ENCODE peak calls at places on chromosomes 2 and 18, in eight cellular contexts. J, G, U, O, N, S, K and P are unnamed samples.

GRCh38 chr2:73266061-73266891 is 18.0 kb downstream of the FBXO41 start:
- DNase-seq in G (no peak), S (no peak), U (no peak), J (no peak), N (peak), K (no peak), O (no peak), P (peak)

GRCh38 chr2:12448846-12449480 is 267.8 kb upstream of the TRIB2 start:
- DNase-seq in S (peak), J (no peak), N (no peak), O (peak), K (peak), G (no peak), U (no peak), P (no peak)

GRCh38 chr2:174138161-174138560 is 110.2 kb downstream of the OLA1 start:
- DNase-seq in J (no peak), U (no peak), G (peak), O (no peak), N (peak), K (no peak), S (no peak), P (peak)

GRCh38 chr2:79120194-79120713 is at the start of gene REG1A:
- DNase-seq in N (no peak), G (no peak), S (no peak), K (no peak), O (no peak), J (no peak), U (no peak), P (no peak)

GRCh38 chr2:86037141-86037794 is 68.4 kb downstream of the POLR1A start:
- DNase-seq in U (peak), J (no peak), N (no peak), K (peak), O (peak), S (peak), G (peak), P (peak)

GRCh38 chr2:180520206-180520605 is 460.2 kb upstream of the UBE2E3 start:
- DNase-seq in N (no peak), K (no peak), O (peak), U (no peak), S (peak), G (peak), J (no peak), P (no peak)

GRCh38 chr2:20444113-20444992 is 2.5 kb upstream of the RHOB start:
- DNase-seq in N (peak), S (peak), O (no peak), J (no peak), K (no peak), U (peak), G (peak), P (peak)

GRCh38 chr2:42835577-42836371 is 43.4 kb upstream of the HAAO start:
- DNase-seq in K (peak), G (peak), N (no peak), U (no peak), J (no peak), S (peak), O (peak), P (peak)

GRCh38 chr2:14774569-14774968 is 142.1 kb downstream of the LRATD1 start:
- DNase-seq in K (no peak), J (no peak), G (no peak), O (no peak), S (no peak), U (no peak), N (no peak), P (no peak)

GRCh38 chr18:32470136-32470712 is 458 bp downstream of the GAREM1 start:
- DNase-seq in J (peak), K (peak), O (no peak), U (peak), G (peak), N (no peak), S (peak), P (peak)

GRCh38 chr2:176827269-176827668 is 385.3 kb upstream of the HNRNPA3 start:
- DNase-seq in O (no peak), S (no peak), U (no peak), N (no peak), G (no peak), J (no peak), K (no peak), P (no peak)

GRCh38 chr18:78721986-78722385 is 257.6 kb upstream of the SALL3 start:
- DNase-seq in N (peak), U (no peak), K (no peak), S (no peak), O (no peak), J (no peak), G (no peak), P (no peak)

GRCh38 chr18:22691988-22692710 is 241.0 kb upstream of the RBBP8 start:
- DNase-seq in G (no peak), S (peak), O (peak), K (peak), U (no peak), J (no peak), N (no peak), P (peak)

GRCh38 chr18:34957864-34958259 is 83.4 kb upstream of the MAPRE2 start:
- DNase-seq in K (no peak), S (no peak), G (no peak), J (no peak), O (no peak), N (no peak), U (no peak), P (no peak)

GRCh38 chr2:45845058-45845457 is 193.6 kb downstream of the PRKCE start:
- DNase-seq in U (no peak), O (no peak), K (no peak), S (no peak), N (no peak), J (no peak), G (no peak), P (peak)

GRCh38 chr2:385061-385460 is 97.2 kb upstream of the ALKAL2 start:
- DNase-seq in K (no peak), S (no peak), G (no peak), N (no peak), J (no peak), U (no peak), O (no peak), P (no peak)

GRCh38 chr2:62198237-62198633 is 2.3 kb downstream of the B3GNT2 start:
- DNase-seq in N (no peak), S (no peak), J (no peak), U (no peak), G (no peak), O (no peak), K (no peak), P (no peak)

GRCh38 chr2:217062774-217063173 is 202.9 kb upstream of the TNP1 start:
- DNase-seq in J (no peak), U (no peak), N (no peak), K (no peak), S (no peak), G (no peak), O (no peak), P (no peak)

GRCh38 chr2:230890696-230891095 is 26.0 kb downstream of the ITM2C start:
- DNase-seq in J (no peak), O (no peak), N (no peak), U (no peak), G (no peak), K (no peak), S (no peak), P (no peak)

GRCh38 chr2:17301437-17301836 is 216.8 kb downstream of the RAD51AP2 start:
- DNase-seq in G (no peak), J (no peak), N (peak), U (no peak), O (no peak), K (no peak), S (no peak), P (no peak)

GRCh38 chr2:10235099-10235908 is 67.4 kb upstream of the HPCAL1 start:
- DNase-seq in G (no peak), U (no peak), N (no peak), O (no peak), J (no peak), K (no peak), S (peak), P (no peak)

GRCh38 chr18:43587538-43588153 is 310.4 kb upstream of the SYT4 start:
- DNase-seq in O (peak), N (peak), K (peak), U (no peak), J (peak), G (peak), S (peak), P (peak)

GRCh38 chr18:59143441-59143840 is 3.8 kb downstream of the SEC11C start:
- DNase-seq in S (peak), G (no peak), U (no peak), K (no peak), N (no peak), O (no peak), J (no peak), P (peak)

GRCh38 chr18:75390854-75391253 is 36.6 kb downstream of the SMIM21 start:
- DNase-seq in O (no peak), K (no peak), N (no peak), J (no peak), U (no peak), S (no peak), G (no peak), P (no peak)

GRCh38 chr18:63953811-63954210 is 4.7 kb downstream of the HMSD start:
- DNase-seq in K (no peak), S (peak), O (no peak), N (no peak), G (no peak), J (no peak), U (no peak), P (no peak)

GRCh38 chr18:76805221-76805620 is 17.1 kb upstream of the ZNF236 start:
- DNase-seq in O (peak), K (peak), N (peak), U (no peak), S (peak), G (peak), J (no peak), P (no peak)

GRCh38 chr2:25366629-25367028 is 24.9 kb upstream of the DNMT3A start:
- DNase-seq in U (no peak), S (no peak), O (no peak), K (no peak), J (no peak), G (no peak), N (no peak), P (no peak)

DNA sequence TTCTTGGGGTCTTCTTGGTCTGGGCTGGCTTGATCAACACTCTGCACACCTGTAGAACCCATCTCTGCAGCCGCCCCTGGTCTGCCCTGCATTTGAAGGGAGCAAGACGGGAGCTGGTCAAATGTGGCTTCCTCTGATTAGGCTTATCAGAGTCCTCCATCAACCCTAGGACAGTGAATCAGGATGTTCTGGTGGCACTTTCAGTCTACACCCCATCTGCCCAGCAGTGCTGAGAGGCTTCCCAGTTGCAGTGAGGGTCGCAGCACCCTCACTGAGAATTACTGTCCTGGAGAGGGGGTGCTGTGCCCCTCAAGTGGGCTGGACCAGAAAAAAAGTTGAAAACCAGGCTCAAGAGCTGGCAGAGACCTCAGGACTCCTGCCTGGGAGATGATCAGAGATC is 152.9 kb downstream of the DYSF start:
- DNase-seq in O (no peak), G (no peak), S (no peak), N (no peak), U (no peak), K (no peak), J (no peak), P (no peak)
- H3K4me3 ChIP-seq in O (no peak), G (no peak), S (no peak), N (no peak), U (no peak), K (no peak), J (no peak), P (no peak)

DNA sequence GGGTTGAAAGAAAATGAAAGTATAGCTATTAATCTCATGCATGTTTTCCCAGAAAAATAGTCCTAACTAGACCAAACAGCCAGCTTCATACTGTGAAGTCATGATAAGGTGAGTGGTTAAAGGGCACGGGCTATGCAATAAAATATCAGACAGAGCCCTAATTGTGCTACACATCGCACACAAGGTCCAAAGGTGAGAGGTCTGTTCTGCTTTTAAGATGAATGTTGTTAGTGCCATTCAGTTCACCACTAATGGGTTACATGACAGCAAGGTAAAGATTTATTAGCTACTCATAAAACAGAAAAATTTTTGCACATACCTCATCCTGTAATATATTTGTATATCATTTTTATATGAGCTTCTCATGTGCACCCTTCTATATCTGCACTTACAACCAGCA is 105.0 kb upstream of the STK17B start:
- DNase-seq in K (no peak), J (no peak), U (no peak), O (no peak), N (no peak), G (no peak), S (no peak), P (no peak)
- H3K4me3 ChIP-seq in K (no peak), J (no peak), U (no peak), O (no peak), N (no peak), G (no peak), S (no peak), P (no peak)

GRCh38 chr2:161555826-161556225 is 68.4 kb upstream of the SLC4A10 start:
- DNase-seq in U (no peak), N (no peak), K (no peak), S (no peak), O (peak), J (no peak), G (no peak), P (no peak)

GRCh38 chr2:161546635-161547034 is 77.6 kb upstream of the SLC4A10 start:
- DNase-seq in U (no peak), K (no peak), S (no peak), J (no peak), O (no peak), N (no peak), G (no peak), P (no peak)

GRCh38 chr2:161547130-161547529 is 77.1 kb upstream of the SLC4A10 start:
- DNase-seq in G (no peak), U (no peak), K (no peak), O (no peak), N (no peak), S (no peak), J (no peak), P (no peak)

GRCh38 chr2:161556440-161556839 is 67.8 kb upstream of the SLC4A10 start:
- DNase-seq in S (no peak), G (no peak), O (peak), K (no peak), J (no peak), N (no peak), U (no peak), P (peak)

DNA sequence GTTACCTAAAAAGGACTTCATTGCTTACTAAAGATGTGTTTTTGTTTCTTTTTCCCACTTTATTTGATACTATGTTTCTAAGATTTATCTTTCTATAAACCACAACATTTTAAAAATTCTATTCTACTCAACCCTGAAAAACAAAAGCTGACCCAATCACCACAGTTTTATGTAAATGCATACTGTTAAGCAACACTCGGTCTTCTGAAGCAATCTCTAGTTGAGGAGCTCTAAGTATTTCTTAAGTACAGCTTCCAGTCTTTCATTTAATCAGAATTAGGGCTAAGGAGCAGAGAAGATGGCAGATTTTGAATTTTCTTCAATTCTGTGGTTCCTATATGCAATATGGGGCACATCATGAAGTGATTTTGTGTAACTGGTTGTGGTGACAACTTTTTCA is 72.2 kb upstream of the SLC4A10 start:
- DNase-seq in J (no peak), U (no peak), N (no peak), K (no peak), G (no peak), O (no peak), S (peak), P (peak)
- H3K4me3 ChIP-seq in J (no peak), U (no peak), N (no peak), K (no peak), G (no peak), O (no peak), S (no peak), P (no peak)

GRCh38 chr2:197307236-197307932 is 3.2 kb downstream of the ANKRD44 start:
- DNase-seq in K (no peak), U (no peak), N (no peak), J (no peak), O (no peak), S (no peak), G (no peak), P (no peak)

GRCh38 chr2:197307933-197308521 is 2.6 kb downstream of the ANKRD44 start:
- DNase-seq in G (no peak), N (no peak), O (no peak), S (no peak), J (no peak), U (no peak), K (no peak), P (no peak)

GRCh38 chr2:197306691-197307030 is 3.9 kb downstream of the ANKRD44 start:
- DNase-seq in S (peak), J (no peak), G (no peak), U (peak), K (no peak), N (no peak), O (peak), P (no peak)

GRCh38 chr2:197306024-197306690 is 4.4 kb downstream of the ANKRD44 start:
- DNase-seq in G (no peak), K (no peak), N (no peak), S (no peak), O (no peak), U (no peak), J (no peak), P (no peak)

DNA sequence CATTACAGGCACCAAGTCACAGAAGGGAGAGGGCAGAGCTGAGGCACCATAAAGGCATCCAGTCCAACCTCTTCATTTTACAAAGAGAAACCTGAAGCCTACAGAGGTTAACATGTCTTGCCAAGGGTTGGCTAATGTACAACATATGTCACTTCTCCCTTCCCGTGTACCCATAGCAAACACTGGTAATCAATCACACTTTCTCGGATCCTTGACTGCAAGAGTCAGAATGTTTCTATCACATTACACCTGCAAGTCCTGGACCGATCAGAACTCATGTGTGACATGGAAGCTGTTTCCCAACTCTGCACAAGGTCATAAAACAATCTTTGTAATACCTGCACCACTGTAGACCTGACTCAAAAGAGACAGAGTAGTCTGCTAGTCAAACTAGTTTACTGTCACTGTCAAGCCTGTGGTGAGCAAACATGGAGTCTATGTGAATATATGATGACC is 6.0 kb downstream of the ANKRD44 start:
- DNase-seq in J (no peak), O (no peak), G (no peak), N (no peak), K (no peak), U (no peak), S (no peak), P (no peak)
- H3K4me3 ChIP-seq in J (no peak), O (no peak), G (no peak), N (no peak), K (no peak), U (no peak), S (no peak), P (no peak)

GRCh38 chr2:75865702-75866101 is 155.0 kb upstream of the GCFC2 start:
- DNase-seq in J (no peak), S (no peak), K (no peak), N (no peak), O (no peak), U (no peak), G (no peak), P (no peak)

GRCh38 chr2:75870654-75871137 is 160.0 kb upstream of the GCFC2 start:
- DNase-seq in S (no peak), N (peak), O (no peak), K (no peak), G (no peak), U (no peak), J (no peak), P (no peak)

GRCh38 chr2:75865083-75865482 is 154.4 kb upstream of the GCFC2 start:
- DNase-seq in N (no peak), O (no peak), S (no peak), J (no peak), G (no peak), K (no peak), U (no peak), P (no peak)

DNA sequence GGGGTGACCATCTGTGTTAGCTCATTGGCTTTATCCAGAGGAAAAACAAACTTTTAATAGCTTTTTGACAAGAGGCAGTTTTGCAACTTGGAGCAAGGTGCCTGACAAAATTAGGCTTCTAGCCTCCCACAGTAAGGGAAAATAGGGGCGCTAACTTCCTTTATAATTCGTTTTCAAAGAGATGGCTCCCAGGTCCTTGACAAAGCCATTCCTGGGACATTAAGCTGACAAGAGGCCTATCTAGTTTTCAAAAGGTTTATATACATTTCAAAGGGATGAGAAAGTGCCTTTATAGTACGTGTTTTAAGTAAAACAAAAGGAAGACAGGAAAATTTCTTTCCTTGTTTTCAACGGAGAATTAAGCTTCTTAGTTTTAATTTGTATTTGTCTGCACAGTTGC is 159.4 kb upstream of the GCFC2 start:
- DNase-seq in N (peak), O (no peak), J (no peak), K (no peak), S (no peak), U (no peak), G (no peak), P (no peak)
- H3K4me3 ChIP-seq in N (no peak), O (no peak), J (no peak), K (no peak), S (no peak), U (no peak), G (no peak), P (no peak)

GRCh38 chr2:133415210-133415876 is 152.9 kb downstream of the NCKAP5 start:
- DNase-seq in K (no peak), J (no peak), U (peak), S (peak), G (no peak), O (no peak), N (no peak), P (no peak)

GRCh38 chr2:133416756-133417155 is 151.5 kb downstream of the NCKAP5 start:
- DNase-seq in J (no peak), K (no peak), U (no peak), N (no peak), S (peak), O (no peak), G (no peak), P (no peak)

GRCh38 chr2:133418021-133418420 is 150.2 kb downstream of the NCKAP5 start:
- DNase-seq in U (no peak), J (no peak), G (no peak), K (no peak), O (no peak), S (no peak), N (no peak), P (no peak)

GRCh38 chr2:133418671-133419070 is 149.6 kb downstream of the NCKAP5 start:
- DNase-seq in K (no peak), U (no peak), G (no peak), J (no peak), N (no peak), S (no peak), O (no peak), P (peak)

DNA sequence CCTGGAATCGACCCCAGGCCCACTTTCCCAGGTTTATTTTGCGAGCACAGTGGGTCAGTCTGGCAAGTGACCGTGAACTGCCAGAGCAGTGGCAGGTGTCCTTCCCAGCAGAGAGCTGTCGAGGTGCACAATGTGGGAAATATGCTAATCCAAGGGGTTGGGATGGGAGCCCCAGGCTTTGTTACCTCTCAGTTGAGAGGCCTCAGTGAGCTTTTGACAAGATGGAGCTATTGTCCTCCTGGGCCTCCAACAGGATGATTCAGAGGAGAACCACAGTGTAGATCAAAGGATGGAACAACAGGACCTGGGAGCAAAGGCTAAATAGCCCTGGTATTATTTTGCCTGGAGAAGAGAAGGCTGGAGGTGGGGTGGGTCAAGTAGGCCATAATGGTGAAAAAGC is 150.9 kb downstream of the NCKAP5 start:
- DNase-seq in S (no peak), G (no peak), O (no peak), K (no peak), U (no peak), N (no peak), J (peak), P (no peak)
- H3K4me3 ChIP-seq in S (no peak), G (no peak), O (no peak), K (no peak), U (no peak), N (no peak), J (no peak), P (no peak)